ENCODE peak calls at places on chromosomes 6 and 20, in seven cellular contexts. L is tibial artery, J is H7, R is mucosa of descending colon, Q is HepG2, S is spleen, U is SK-N-SH. B is an unnamed sample.
A peak's percentile ranks its signal among the peaks of the same experiment; 100 is the strongest.

GRCh38 chr20:43840382-43841070 is 74.1 kb upstream of the TOX2 start:
- DNase-seq in S (no peak), J (peak; percentile 85), L (no peak), R (no peak), Q (peak; percentile 39), U (peak; percentile 71), B (peak; percentile 25)

GRCh38 chr6:92810913-92811312 is 608.4 kb downstream of the EPHA7 start:
- DNase-seq in R (no peak), L (no peak), U (peak; percentile 47), S (no peak), J (peak; percentile 58), Q (peak; percentile 40), B (no peak)

GRCh38 chr6:31734703-31735500 is 1.4 kb downstream of the CLIC1 start:
- DNase-seq in J (peak; percentile 86), R (peak; percentile 83), Q (peak; percentile 65), S (peak; percentile 86), U (no peak), L (peak; percentile 53), B (no peak)

GRCh38 chr6:90293319-90293937 is 3.2 kb downstream of the BACH2 start:
- DNase-seq in S (no peak), L (no peak), J (no peak), R (no peak), U (peak; percentile 36), Q (no peak), B (no peak)

GRCh38 chr6:42269553-42269952 is 51.9 kb upstream of the MRPS10 start:
- DNase-seq in S (peak; percentile 84), L (no peak), J (no peak), R (peak; percentile 43), U (no peak), Q (no peak), B (no peak)

GRCh38 chr6:79824231-79824630 is 123.1 kb downstream of the ELOVL4 start:
- DNase-seq in J (no peak), R (no peak), L (no peak), S (no peak), Q (no peak), U (no peak), B (no peak)

GRCh38 chr6:4351857-4352669 is 216.7 kb upstream of the ECI2 start:
- DNase-seq in L (peak; percentile 58), S (no peak), U (peak; percentile 7), Q (no peak), J (no peak), R (no peak), B (peak; percentile 93)

GRCh38 chr6:10141756-10142443 is 273.0 kb downstream of the TFAP2A start:
- DNase-seq in J (no peak), U (no peak), L (no peak), Q (no peak), S (no peak), R (no peak), B (no peak)

GRCh38 chr20:61538481-61539265 is 286.6 kb downstream of the CDH4 start:
- DNase-seq in J (no peak), U (no peak), L (no peak), R (no peak), S (no peak), Q (no peak), B (no peak)

GRCh38 chr20:17568045-17568788 is 1.7 kb upstream of the DSTN start:
- DNase-seq in U (no peak), S (no peak), R (no peak), L (no peak), Q (no peak), J (no peak), B (no peak)

GRCh38 chr20:10970109-10970508 is 296.3 kb upstream of the JAG1 start:
- DNase-seq in Q (no peak), J (no peak), S (no peak), L (no peak), R (peak; percentile 17), U (no peak), B (no peak)

GRCh38 chr20:20463933-20464374 is 96.0 kb downstream of the INSM1 start:
- DNase-seq in R (no peak), U (no peak), L (no peak), S (no peak), Q (no peak), J (peak; percentile 31), B (no peak)

GRCh38 chr20:33046412-33046811 is 7.3 kb upstream of the BPIFB3 start:
- DNase-seq in S (no peak), R (no peak), J (no peak), U (no peak), Q (no peak), L (no peak), B (no peak)

GRCh38 chr20:59412896-59413295 is 112.5 kb downstream of the EDN3 start:
- DNase-seq in R (no peak), S (no peak), L (no peak), J (peak; percentile 71), U (peak; percentile 46), Q (no peak), B (peak; percentile 46)

GRCh38 chr20:54475334-54476287 is at the start of gene DOK5:
- DNase-seq in Q (no peak), R (peak; percentile 3), S (no peak), J (peak; percentile 80), U (peak; percentile 24), L (peak; percentile 50), B (peak; percentile 71)

GRCh38 chr6:142631517-142632385 is 313.2 kb downstream of the HIVEP2 start:
- DNase-seq in Q (peak; percentile 63), S (no peak), U (peak; percentile 29), J (no peak), L (no peak), R (no peak), B (no peak)

GRCh38 chr6:11956781-11957180 is 55.3 kb upstream of the HIVEP1 start:
- DNase-seq in R (no peak), J (no peak), U (no peak), Q (no peak), S (no peak), L (no peak), B (no peak)

GRCh38 chr6:1832844-1833787 is 223.4 kb downstream of the FOXC1 start:
- DNase-seq in Q (peak; percentile 52), L (peak; percentile 47), S (no peak), U (peak; percentile 61), R (peak; percentile 74), J (no peak), B (no peak)

GRCh38 chr20:3744037-3744436 is 11.6 kb downstream of the HSPA12B start:
- DNase-seq in Q (no peak), R (no peak), S (no peak), L (no peak), J (no peak), U (no peak), B (no peak)

GRCh38 chr6:41965429-41966213 is 24.0 kb upstream of the CCND3 start:
- DNase-seq in U (no peak), J (peak; percentile 84), S (no peak), R (no peak), Q (peak; percentile 84), L (no peak), B (peak; percentile 24)

GRCh38 chr20:1813674-1814635 is 81.3 kb upstream of the SIRPA start:
- DNase-seq in J (peak; percentile 6), S (no peak), L (no peak), R (no peak), U (peak; percentile 70), Q (no peak), B (no peak)

GRCh38 chr6:82385961-82386360 is 22.3 kb downstream of the TPBG start:
- DNase-seq in U (no peak), R (no peak), S (no peak), J (no peak), L (no peak), Q (no peak), B (no peak)

GRCh38 chr6:7566617-7567173 is 23.3 kb upstream of the SNRNP48 start:
- DNase-seq in S (no peak), R (no peak), U (no peak), J (no peak), Q (no peak), L (no peak), B (no peak)

GRCh38 chr6:155778336-155778735 is 322.7 kb upstream of the NOX3 start:
- DNase-seq in R (no peak), J (no peak), Q (no peak), S (no peak), L (no peak), U (no peak), B (no peak)

GRCh38 chr6:106469882-106470281 is 109.4 kb downstream of the CRYBG1 start:
- DNase-seq in Q (no peak), J (no peak), L (no peak), U (no peak), R (peak; percentile 41), S (no peak), B (no peak)

DNA sequence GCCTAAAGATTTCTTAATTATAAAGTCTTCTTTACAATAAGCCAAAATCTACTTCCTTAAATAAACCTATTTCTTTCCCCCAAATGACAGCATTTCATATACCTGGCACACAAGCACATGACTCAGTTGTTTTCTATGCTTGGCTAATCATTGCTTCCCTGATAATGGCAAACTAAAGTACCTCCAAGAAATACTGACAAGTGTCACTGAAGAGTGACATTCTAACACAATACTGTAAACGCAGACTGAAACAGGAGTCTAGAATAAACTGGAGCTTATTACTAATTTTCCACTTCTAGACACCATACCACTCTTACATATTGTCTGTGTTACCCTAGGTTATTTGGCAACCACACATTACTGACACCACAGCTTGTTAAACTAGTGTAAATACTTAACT is 14.3 kb downstream of the SYNCRIP start:
- DNase-seq in J (no peak), R (no peak), Q (no peak), U (no peak), S (no peak), L (no peak), B (no peak)
- H3K36me3 ChIP-seq in J (peaks cover 27% of the 10 kb centered on the region), R (no peaks in the 10 kb centered on the region), Q (peaks cover 15% of the 10 kb centered on the region), U (peaks cover 62% of the 10 kb centered on the region), S (peaks cover 52% of the 10 kb centered on the region), L (peaks cover 55% of the 10 kb centered on the region), B (peaks cover 89% of the 10 kb centered on the region)

GRCh38 chr20:38012332-38012731 is 20.9 kb downstream of the TTI1 start:
- DNase-seq in R (no peak), Q (no peak), S (no peak), J (no peak), L (no peak), U (no peak), B (no peak)
- H3K36me3 ChIP-seq in R (no peaks in the 10 kb centered on the region), Q (peaks cover 36% of the 10 kb centered on the region), S (peaks cover 32% of the 10 kb centered on the region), J (peaks cover 15% of the 10 kb centered on the region), L (peaks cover 40% of the 10 kb centered on the region), U (peaks cover 72% of the 10 kb centered on the region), B (peaks cover 50% of the 10 kb centered on the region)

GRCh38 chr6:35745480-35745879 is 8.6 kb downstream of the ARMC12 start:
- DNase-seq in R (no peak), Q (no peak), L (no peak), J (no peak), U (no peak), S (no peak), B (no peak)
- H3K36me3 ChIP-seq in R (no peaks in the 10 kb centered on the region), Q (no peaks in the 10 kb centered on the region), L (no peaks in the 10 kb centered on the region), J (no peaks in the 10 kb centered on the region), U (no peaks in the 10 kb centered on the region), S (no peaks in the 10 kb centered on the region), B (no peaks in the 10 kb centered on the region)

DNA sequence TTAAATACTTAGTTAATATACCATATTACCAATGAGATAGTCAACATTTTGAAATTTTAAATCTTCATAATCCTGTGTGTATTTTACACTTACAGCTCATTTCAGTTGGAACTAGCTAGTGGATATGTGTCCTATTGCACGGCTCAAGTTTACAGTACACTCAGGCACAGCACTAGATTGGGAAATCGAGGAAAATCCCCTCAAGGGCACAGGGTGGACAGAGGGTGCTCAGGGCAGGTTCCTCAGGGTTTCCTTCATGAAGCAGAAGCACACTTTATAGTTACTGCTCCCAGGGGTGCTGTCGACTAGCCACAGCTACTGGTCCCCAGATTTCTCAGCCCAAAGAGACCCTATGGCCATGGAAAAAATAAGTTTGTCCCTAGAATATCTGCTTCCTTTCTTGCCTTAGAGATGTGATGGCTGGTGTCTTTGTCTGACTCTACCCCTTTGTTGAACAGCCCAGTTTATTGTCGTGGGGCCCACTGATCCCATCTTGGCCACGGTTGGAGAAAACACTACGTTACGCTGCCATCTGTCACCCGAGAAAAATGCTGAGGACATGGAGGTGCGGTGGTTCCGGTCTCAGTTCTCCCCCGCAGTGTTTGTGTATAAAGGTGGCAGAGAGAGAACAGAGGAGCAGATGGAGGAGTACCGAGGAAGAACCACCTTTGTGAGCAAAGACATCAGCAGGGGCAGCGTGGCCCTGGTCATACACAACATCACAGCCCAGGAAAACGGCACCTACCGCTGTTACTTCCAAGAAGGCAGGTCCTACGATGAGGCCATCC is 1.5 kb downstream of the BTN2A1 start:
- DNase-seq in U (no peak), J (no peak), Q (no peak), L (no peak), S (no peak), R (no peak), B (no peak)
- H3K36me3 ChIP-seq in U (peaks cover 33% of the 10 kb centered on the region), J (peaks cover 19% of the 10 kb centered on the region), Q (peaks cover 17% of the 10 kb centered on the region), L (peaks cover 33% of the 10 kb centered on the region), S (peaks cover 40% of the 10 kb centered on the region), R (no peaks in the 10 kb centered on the region), B (peaks cover 9% of the 10 kb centered on the region)

B was measured in sigmoid colon.